ENCODE peak calls at places on chromosomes 7 and 10, in six cellular contexts. M, T, E, V, S and L are unnamed samples.

GRCh38 chr10:46096909-46097575 is 51.0 kb upstream of the MSMB start:
- DNase-seq in M (peak), T (peak), E (no peak), V (no peak), S (no peak), L (no peak)

GRCh38 chr7:158829342-158830210 is at the start of gene ESYT2:
- DNase-seq in M (peak), T (peak), E (peak), V (peak), S (peak), L (peak)

GRCh38 chr10:129972145-129972965 is 8.3 kb upstream of the EBF3 start:
- DNase-seq in M (no peak), T (no peak), E (no peak), V (no peak), S (no peak), L (no peak)

GRCh38 chr7:12647364-12648219 is 39.8 kb upstream of the ARL4A start:
- DNase-seq in M (peak), T (no peak), E (no peak), V (no peak), S (peak), L (no peak)

GRCh38 chr7:5682889-5683670 is 98.4 kb downstream of the RNF216 start:
- DNase-seq in M (no peak), T (no peak), E (no peak), V (no peak), S (no peak), L (no peak)

GRCh38 chr7:25242678-25243077 is 14.4 kb upstream of the NPVF start:
- DNase-seq in M (no peak), T (no peak), E (no peak), V (no peak), S (no peak), L (no peak)

GRCh38 chr10:52597189-52597863 is 175.3 kb downstream of the MBL2 start:
- DNase-seq in M (no peak), T (peak), E (no peak), V (no peak), S (no peak), L (no peak)

GRCh38 chr10:132394936-132395703 is 1.9 kb upstream of the PWWP2B start:
- DNase-seq in M (no peak), T (no peak), E (no peak), V (no peak), S (no peak), L (no peak)

GRCh38 chr7:113085781-113086390 is 741 bp downstream of the GPR85 start:
- DNase-seq in M (no peak), T (peak), E (no peak), V (no peak), S (peak), L (no peak)

GRCh38 chr10:73648252-73648651 is 7.0 kb upstream of the MYOZ1 start:
- DNase-seq in M (no peak), T (no peak), E (no peak), V (no peak), S (no peak), L (peak)

GRCh38 chr7:155130493-155130892 is 60.4 kb downstream of the HTR5A start:
- DNase-seq in M (no peak), T (no peak), E (no peak), V (no peak), S (no peak), L (no peak)

GRCh38 chr10:80155696-80156215 is 23.2 kb downstream of the PLAC9 start:
- DNase-seq in M (no peak), T (no peak), E (no peak), V (no peak), S (no peak), L (no peak)

GRCh38 chr7:137421389-137421788 is 77.9 kb upstream of the PTN start:
- DNase-seq in M (no peak), T (no peak), E (peak), V (no peak), S (no peak), L (no peak)

GRCh38 chr7:22894585-22894984 is 71.9 kb upstream of the TOMM7 start:
- DNase-seq in M (no peak), T (no peak), E (no peak), V (no peak), S (no peak), L (no peak)

GRCh38 chr7:111018960-111019835 is 71.7 kb upstream of the LRRN3 start:
- DNase-seq in M (no peak), T (no peak), E (no peak), V (no peak), S (no peak), L (no peak)

GRCh38 chr7:92785923-92786322 is 50.5 kb downstream of the CDK6 start:
- DNase-seq in M (no peak), T (no peak), E (no peak), V (no peak), S (no peak), L (no peak)

GRCh38 chr10:75398238-75398629 is 3.3 kb downstream of the ZNF503 start:
- DNase-seq in M (no peak), T (peak), E (no peak), V (no peak), S (no peak), L (no peak)

GRCh38 chr10:14447112-14447839 is 116.6 kb upstream of the FRMD4A start:
- DNase-seq in M (no peak), T (no peak), E (no peak), V (no peak), S (no peak), L (no peak)

GRCh38 chr10:72690071-72690755 is 1.7 kb upstream of the MCU start:
- DNase-seq in M (peak), T (no peak), E (no peak), V (no peak), S (peak), L (no peak)

GRCh38 chr7:25852995-25853713 is 298.8 kb upstream of the NFE2L3 start:
- DNase-seq in M (no peak), T (no peak), E (no peak), V (no peak), S (no peak), L (no peak)

GRCh38 chr10:85612378-85612775 is 754.2 kb downstream of the GRID1 start:
- DNase-seq in M (no peak), T (no peak), E (no peak), V (no peak), S (no peak), L (no peak)

GRCh38 chr7:8441106-8441590 is 7.7 kb downstream of the NXPH1 start:
- DNase-seq in M (no peak), T (no peak), E (no peak), V (no peak), S (no peak), L (no peak)

GRCh38 chr7:51732951-51733350 is 416.3 kb upstream of the COBL start:
- DNase-seq in M (no peak), T (no peak), E (no peak), V (no peak), S (peak), L (no peak)

GRCh38 chr10:99534939-99535763 is 2.4 kb downstream of the NKX2-3 start:
- DNase-seq in M (no peak), T (no peak), E (no peak), V (no peak), S (peak), L (no peak)

GRCh38 chr10:24468281-24468751 is 255.4 kb downstream of the ARHGAP21 start:
- DNase-seq in M (no peak), T (no peak), E (no peak), V (peak), S (no peak), L (peak)

GRCh38 chr7:83849135-83849534 is 200.2 kb upstream of the SEMA3E start:
- DNase-seq in M (no peak), T (no peak), E (no peak), V (no peak), S (no peak), L (no peak)

GRCh38 chr7:1388021-1388704 is 71.1 kb downstream of the MICALL2 start:
- DNase-seq in M (no peak), T (no peak), E (no peak), V (no peak), S (no peak), L (no peak)

GRCh38 chr7:77837275-77837674 is 38.7 kb downstream of the PHTF2 start:
- DNase-seq in M (no peak), T (no peak), E (no peak), V (no peak), S (no peak), L (no peak)

GRCh38 chr10:7649673-7650330 is 17.0 kb downstream of the ITIH5 start:
- DNase-seq in M (no peak), T (no peak), E (no peak), V (no peak), S (no peak), L (no peak)

GRCh38 chr7:30562909-30563308 is 31.8 kb upstream of the GARS1 start:
- DNase-seq in M (no peak), T (peak), E (no peak), V (no peak), S (no peak), L (no peak)

GRCh38 chr7:64880322-64881297 is 22.5 kb upstream of the ZNF273 start:
- DNase-seq in M (no peak), T (no peak), E (peak), V (no peak), S (no peak), L (no peak)

GRCh38 chr7:55571534-55572377 is 546 bp downstream of the VOPP1 start:
- DNase-seq in M (peak), T (peak), E (no peak), V (peak), S (peak), L (peak)

GRCh38 chr7:2719007-2719406 is 31.0 kb downstream of the AMZ1 start:
- DNase-seq in M (no peak), T (no peak), E (no peak), V (no peak), S (peak), L (no peak)

GRCh38 chr7:79553811-79554555 is 100.5 kb upstream of the MAGI2 start:
- DNase-seq in M (no peak), T (no peak), E (no peak), V (no peak), S (peak), L (no peak)

GRCh38 chr7:25358831-25359350 is 130.6 kb upstream of the NPVF start:
- DNase-seq in M (no peak), T (no peak), E (no peak), V (no peak), S (no peak), L (no peak)

GRCh38 chr10:3095373-3096139 is 28.2 kb downstream of the PFKP start:
- DNase-seq in M (peak), T (peak), E (peak), V (peak), S (peak), L (no peak)

GRCh38 chr10:451021-451471 is 238.4 kb downstream of the DIP2C start:
- DNase-seq in M (no peak), T (no peak), E (no peak), V (no peak), S (no peak), L (no peak)

GRCh38 chr7:81211617-81212016 is 292.8 kb upstream of the SEMA3C start:
- DNase-seq in M (no peak), T (peak), E (no peak), V (no peak), S (no peak), L (no peak)

GRCh38 chr7:45026013-45026412 is 26.0 kb downstream of the CCM2 start:
- DNase-seq in M (no peak), T (no peak), E (no peak), V (no peak), S (no peak), L (no peak)
- H3K27ac ChIP-seq in M (no peak), T (no peak), E (no peak), V (no peak), S (no peak), L (no peak)

DNA sequence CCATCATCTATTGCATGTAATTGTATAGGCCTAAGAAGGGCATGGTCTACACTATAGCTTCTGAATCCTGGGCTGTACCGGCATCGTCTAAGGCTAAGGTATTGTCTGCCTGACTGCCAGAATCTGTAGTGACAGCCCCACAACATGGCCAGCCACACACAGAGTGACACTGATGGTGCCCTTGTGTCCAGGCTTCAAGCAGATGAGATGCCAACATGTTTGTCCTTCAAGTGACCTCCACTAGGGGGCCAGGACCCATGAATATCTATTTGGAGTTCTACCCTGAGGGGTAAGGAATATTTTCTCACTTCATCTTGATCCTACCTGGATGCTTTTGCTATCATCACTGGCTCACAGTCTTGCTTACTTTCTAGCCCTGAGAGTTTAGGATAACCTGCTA is 1.5 kb downstream of the CYP3A7 start:
- DNase-seq in M (peak), T (no peak), E (no peak), V (no peak), S (peak), L (no peak)
- TF ChIP-seq CTCF in M (peak), T (peak), E (peak), V (no peak), S (peak), L (no peak)

DNA sequence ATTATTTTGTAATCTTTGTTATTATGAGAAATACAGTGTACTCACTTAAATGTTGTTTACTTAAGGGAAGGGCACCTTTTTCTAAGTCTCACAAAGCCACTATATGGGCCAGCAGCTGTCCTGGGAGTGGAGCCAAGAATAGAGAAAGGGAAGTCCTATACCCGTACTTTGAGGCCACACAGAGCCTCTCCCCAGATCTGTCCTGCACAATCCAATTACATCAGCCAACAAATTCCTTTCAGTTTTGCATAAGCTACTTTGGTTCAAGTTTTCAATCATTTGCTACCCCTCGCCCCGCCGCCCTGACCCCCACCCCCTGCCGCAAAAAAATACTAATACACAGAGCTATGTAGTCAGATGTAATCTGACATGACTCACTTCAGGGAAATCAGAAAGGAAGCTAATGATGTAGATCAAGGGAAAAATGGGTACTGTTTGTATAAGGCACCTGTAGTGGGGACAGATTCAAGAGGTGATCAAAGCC is 297.4 kb upstream of the NEBL start:
- DNase-seq in M (peak), T (peak), E (no peak), V (peak), S (peak), L (no peak)
- TF ChIP-seq POLR2A in M (no peak), T (no peak), E (no peak), V (no peak), S (no peak), L (no peak)

DNA sequence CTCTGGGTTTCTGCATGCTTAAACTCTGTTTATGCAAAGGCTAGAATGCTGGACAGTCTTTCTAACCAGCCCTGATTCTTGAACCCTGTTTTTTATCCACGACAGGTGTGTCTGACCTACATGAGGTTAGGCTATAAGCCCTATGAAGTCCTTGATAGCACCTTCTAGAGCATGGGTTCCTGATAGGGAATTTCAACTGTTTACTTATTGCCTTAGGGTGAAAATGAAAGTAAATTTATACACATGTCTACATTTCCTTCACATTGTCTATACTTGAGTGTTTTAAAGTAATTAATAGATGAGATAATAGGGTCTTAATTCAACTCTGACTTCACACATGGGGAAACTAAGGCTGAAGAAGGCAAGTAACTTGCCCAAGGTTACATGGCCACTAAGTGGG is 35.5 kb downstream of the ADRA2A start:
- DNase-seq in M (no peak), T (no peak), E (no peak), V (no peak), S (no peak), L (no peak)
- H3K27ac ChIP-seq in M (no peak), T (no peak), E (no peak), V (no peak), S (no peak), L (no peak)

DNA sequence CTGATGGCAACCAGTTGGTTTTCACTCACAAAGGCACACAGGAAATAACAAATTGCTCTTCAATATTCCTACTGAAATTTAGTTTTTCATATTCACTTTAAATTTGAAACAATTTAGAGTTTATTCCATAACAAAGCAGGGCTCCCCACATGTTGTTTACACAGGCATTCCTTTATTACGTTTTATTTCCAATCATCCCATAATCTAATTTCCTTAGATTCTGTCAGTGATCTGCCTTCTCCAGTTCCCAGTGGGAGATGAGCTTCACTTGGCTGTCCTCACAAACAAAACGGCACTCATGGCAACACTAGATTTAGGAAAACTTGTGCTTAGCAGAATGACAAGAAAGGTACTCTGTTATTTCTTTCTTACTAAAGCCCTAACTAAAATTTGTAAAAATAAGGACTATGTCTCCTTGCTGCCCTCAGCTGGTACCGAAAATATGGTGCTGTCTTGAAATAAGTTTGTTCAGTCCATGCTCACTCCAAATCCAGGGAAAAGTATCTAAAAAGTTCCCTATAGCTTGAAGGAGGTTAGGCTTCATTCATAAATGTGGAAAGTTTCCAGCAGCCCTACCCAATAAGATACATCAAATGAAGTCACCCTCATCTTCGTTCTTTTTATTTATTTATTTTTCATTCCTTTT is 23.0 kb downstream of the PHYH start:
- DNase-seq in M (no peak), T (no peak), E (peak), V (no peak), S (peak), L (peak)
- TF ChIP-seq CTCF in M (no peak), T (no peak), E (no peak), V (no peak), S (no peak), L (no peak)

GRCh38 chr10:102917314-102917961 is 656 bp upstream of the CNNM2 start:
- DNase-seq in M (peak), T (peak), E (peak), V (peak), S (peak), L (peak)

GRCh38 chr10:102918817-102919236 is 733 bp downstream of the CNNM2 start:
- DNase-seq in M (peak), T (no peak), E (no peak), V (no peak), S (peak), L (peak)

GRCh38 chr10:102919237-102919959 is 1.3 kb downstream of the CNNM2 start:
- DNase-seq in M (peak), T (peak), E (no peak), V (no peak), S (no peak), L (peak)

GRCh38 chr10:102919992-102920736 is 2.1 kb downstream of the CNNM2 start:
- DNase-seq in M (peak), T (no peak), E (no peak), V (no peak), S (no peak), L (no peak)

DNA sequence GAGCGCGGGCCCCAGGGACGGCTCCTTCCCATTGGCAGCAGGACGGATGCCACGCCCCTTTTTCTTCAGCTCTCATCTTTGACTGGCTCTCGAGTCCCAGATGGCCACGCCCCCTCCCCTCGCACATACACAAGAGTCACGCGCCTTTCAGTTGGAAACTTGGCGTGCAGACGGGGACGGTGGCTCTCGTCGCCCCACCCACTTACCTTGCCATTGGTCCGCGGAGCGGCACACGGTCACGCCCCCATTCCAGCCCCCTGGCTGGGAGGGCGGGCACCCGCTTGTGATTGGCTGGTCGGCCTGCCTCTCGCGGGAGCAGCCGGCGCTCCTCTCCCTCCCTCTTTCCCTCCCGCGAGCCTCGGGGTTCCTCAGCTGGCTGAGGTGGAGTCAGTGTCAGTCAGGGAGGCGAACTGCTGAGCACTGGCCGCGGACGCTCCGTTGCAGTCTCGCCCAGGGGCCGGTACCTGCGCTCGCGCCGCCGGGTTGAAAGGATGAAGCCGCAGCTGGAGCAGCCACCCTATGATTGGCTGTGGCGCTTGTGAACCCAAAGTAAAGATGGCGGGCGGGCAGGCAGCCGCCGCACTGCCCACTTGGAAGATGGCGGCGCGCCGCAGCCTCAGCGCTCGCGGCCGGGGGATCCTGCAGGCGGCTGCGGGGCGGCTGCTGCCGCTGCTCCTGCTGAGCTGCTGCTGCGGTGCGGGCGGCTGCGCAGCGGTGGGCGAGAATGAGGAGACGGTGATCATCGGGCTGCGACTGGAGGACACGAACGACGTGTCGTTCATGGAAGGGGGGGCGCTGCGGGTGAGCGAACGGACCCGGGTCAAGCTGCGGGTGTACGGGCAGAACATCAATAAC is at the start of gene CNNM2:
- DNase-seq in M (peak), T (peak), E (peak), V (peak), S (peak), L (peak)
- TF ChIP-seq POLR2A in M (peak), T (peak), E (no peak), V (no peak), S (peak), L (no peak)